ENCODE peak calls at places on chromosomes 3 and 15, in nine cellular contexts. T is T-helper 2 cell; G is dorsolateral prefrontal cortex; C is stimulated activated CD4-positive, alpha-beta T cell treated with anti-CD3 and anti-CD28 coated beads, Interleukin-2, amount 100 ng/mL, for 4 hours; J is GOT3; A is DMS153; E is NCI-H1436; Q is GM04504; N is mesothelial cell of epicardium. O is an unnamed sample.

GRCh38 chr3:144343777-144344176 is 372.2 kb downstream of the DIPK2A start:
- DNase-seq in N (no peak), G (no peak), Q (no peak), J (no peak), T (no peak), E (no peak), C (no peak), A (no peak), O (no peak)

GRCh38 chr15:32898991-32899613 is 181.3 kb downstream of the GREM1 start:
- DNase-seq in T (no peak), N (no peak), J (no peak), A (peak), C (no peak), E (peak), Q (no peak), G (no peak), O (no peak)

GRCh38 chr15:90839187-90840071 is 29.0 kb upstream of the FURIN start:
- DNase-seq in Q (no peak), C (no peak), N (no peak), J (no peak), G (no peak), A (no peak), E (peak), T (no peak), O (no peak)

GRCh38 chr15:74307827-74308642 is 59.4 kb downstream of the CYP11A1 start:
- DNase-seq in Q (no peak), J (no peak), E (peak), C (no peak), G (no peak), T (no peak), A (no peak), N (no peak), O (peak)

GRCh38 chr15:76258460-76258859 is 52.8 kb downstream of the ETFA start:
- DNase-seq in Q (no peak), T (no peak), E (no peak), A (no peak), C (no peak), G (no peak), J (no peak), N (no peak), O (no peak)

GRCh38 chr3:123984957-123985356 is 7.0 kb downstream of the ROPN1 start:
- DNase-seq in J (no peak), N (no peak), G (no peak), C (no peak), T (no peak), A (no peak), Q (no peak), E (no peak), O (no peak)

GRCh38 chr15:71761649-71762048 is 48.7 kb upstream of the NR2E3 start:
- DNase-seq in N (no peak), E (no peak), G (no peak), J (no peak), A (no peak), Q (peak), T (no peak), C (no peak), O (no peak)

GRCh38 chr3:150223090-150223489 is 185.0 kb upstream of the TSC22D2 start:
- DNase-seq in E (no peak), A (peak), C (no peak), G (no peak), N (no peak), Q (no peak), T (no peak), J (no peak), O (no peak)

GRCh38 chr15:98321916-98322315 is 326.4 kb upstream of the IGF1R start:
- DNase-seq in J (no peak), Q (no peak), E (peak), T (no peak), N (no peak), G (no peak), C (no peak), A (peak), O (no peak)

GRCh38 chr3:15794842-15795562 is 2.8 kb downstream of the ANKRD28 start:
- DNase-seq in T (no peak), E (no peak), C (no peak), J (no peak), N (no peak), Q (no peak), G (no peak), A (no peak), O (no peak)

GRCh38 chr15:74123131-74123429 is 7.3 kb upstream of the ISLR2 start:
- DNase-seq in E (peak), G (no peak), A (no peak), J (no peak), N (no peak), C (no peak), Q (no peak), T (no peak), O (no peak)

GRCh38 chr3:6467186-6467585 is 393.7 kb upstream of the GRM7 start:
- DNase-seq in A (no peak), J (no peak), G (no peak), Q (no peak), T (no peak), C (no peak), N (no peak), E (no peak), O (no peak)

GRCh38 chr3:9056581-9056980 is 93.3 kb upstream of the RAD18 start:
- DNase-seq in C (no peak), E (no peak), Q (no peak), N (no peak), T (no peak), J (no peak), A (no peak), G (no peak), O (no peak)

GRCh38 chr3:32175607-32176197 is 62.8 kb upstream of the CMTM8 start:
- DNase-seq in C (peak), E (peak), T (peak), G (no peak), J (no peak), A (no peak), Q (peak), N (no peak), O (peak)

GRCh38 chr3:188294823-188295487 is 141.0 kb downstream of the LPP start:
- DNase-seq in N (no peak), G (no peak), Q (peak), C (no peak), E (peak), J (no peak), T (no peak), A (peak), O (no peak)

GRCh38 chr3:67288707-67289106 is 290.6 kb downstream of the KBTBD8 start:
- DNase-seq in A (no peak), C (no peak), Q (no peak), T (no peak), G (no peak), E (no peak), N (no peak), J (no peak), O (no peak)

GRCh38 chr3:113606539-113607218 is 74.3 kb downstream of the SIDT1 start:
- DNase-seq in G (no peak), Q (no peak), E (no peak), A (no peak), T (peak), C (no peak), J (no peak), N (no peak), O (no peak)

GRCh38 chr15:39596358-39597051 is 15.6 kb downstream of the THBS1 start:
- DNase-seq in J (no peak), N (no peak), Q (peak), A (no peak), C (no peak), G (no peak), E (no peak), T (no peak), O (no peak)

GRCh38 chr3:141419946-141420345 is 51.6 kb downstream of the ZBTB38 start:
- DNase-seq in A (no peak), J (no peak), Q (no peak), T (no peak), G (no peak), E (no peak), N (no peak), C (no peak), O (no peak)

GRCh38 chr15:45631831-45632230 is 3.0 kb upstream of the SQOR start:
- DNase-seq in J (no peak), C (no peak), E (no peak), A (no peak), Q (no peak), N (no peak), T (no peak), G (no peak), O (no peak)

GRCh38 chr15:29686079-29686425 is 136.2 kb downstream of the TJP1 start:
- DNase-seq in J (no peak), E (no peak), G (no peak), C (no peak), Q (no peak), A (no peak), N (no peak), T (no peak), O (no peak)

GRCh38 chr15:92733934-92734521 is 78.5 kb upstream of the FAM174B start:
- DNase-seq in A (peak), J (no peak), G (no peak), N (no peak), T (no peak), Q (no peak), E (peak), C (no peak), O (peak)

GRCh38 chr15:92322566-92323355 is 70.9 kb upstream of the ST8SIA2 start:
- DNase-seq in N (no peak), T (no peak), Q (no peak), E (no peak), G (no peak), A (no peak), J (no peak), C (no peak), O (no peak)

GRCh38 chr3:155078959-155079794 is 942 bp upstream of the MME start:
- DNase-seq in E (no peak), C (no peak), G (no peak), N (no peak), Q (peak), A (no peak), J (no peak), T (no peak), O (no peak)